ENCODE peak calls at places on chromosomes 13 and 19, in ten cellular contexts. H is ascending aorta, Z is AG10803, K is spleen, N is heart left ventricle, D is lower leg skin, W is HCT116, I is nephron progenitor cell, U is bronchial epithelial cell, G is PC-3. M is an unnamed sample.

GRCh38 chr13:27643334-27644158 is 21.9 kb downstream of the POLR1D start:
- DNase-seq in H (no peak), Z (peak; percentile 13), K (no peak), N (no peak), D (no peak), W (no peak), I (no peak), U (peak; percentile 80), G (no peak), M (no peak)

GRCh38 chr13:111489301-111489700 is 168.9 kb downstream of the TEX29 start:
- DNase-seq in H (no peak), Z (no peak), K (no peak), N (no peak), D (no peak), W (no peak), I (no peak), U (no peak), G (no peak), M (no peak)

GRCh38 chr19:4742717-4743646 is 19.3 kb upstream of the DPP9 start:
- DNase-seq in H (no peak), Z (no peak), K (no peak), N (no peak), D (no peak), W (no peak), I (peak; percentile 26), U (no peak), G (no peak), M (no peak)

GRCh38 chr19:34578751-34579150 is 97.2 kb downstream of the WTIP start:
- DNase-seq in H (no peak), Z (no peak), K (no peak), N (no peak), D (no peak), W (no peak), I (no peak), U (no peak), G (no peak), M (no peak)

GRCh38 chr13:52833261-52833660 is 15.2 kb downstream of the PCDH8 start:
- DNase-seq in H (no peak), Z (no peak), K (no peak), N (no peak), D (no peak), W (no peak), I (no peak), U (no peak), G (no peak), M (no peak)

GRCh38 chr19:13834308-13834790 is 39.1 kb downstream of the ZSWIM4 start:
- DNase-seq in H (peak; percentile 68), Z (peak; percentile 65), K (no peak), N (no peak), D (no peak), W (no peak), I (no peak), U (peak; percentile 84), G (peak; percentile 94), M (no peak)

GRCh38 chr19:15432018-15432494 is 13.3 kb upstream of the AKAP8L start:
- DNase-seq in H (no peak), Z (no peak), K (peak; percentile 84), N (peak; percentile 35), D (no peak), W (no peak), I (peak; percentile 37), U (no peak), G (no peak), M (no peak)

GRCh38 chr19:8251025-8251472 is 41.9 kb downstream of the CERS4 start:
- DNase-seq in H (peak; percentile 81), Z (peak; percentile 11), K (no peak), N (peak; percentile 94), D (peak; percentile 49), W (no peak), I (no peak), U (no peak), G (no peak), M (no peak)

GRCh38 chr19:48102870-48103751 is 7.5 kb downstream of the PLA2G4C start:
- DNase-seq in H (no peak), Z (peak; percentile 52), K (no peak), N (no peak), D (no peak), W (peak; percentile 75), I (peak; percentile 51), U (peak; percentile 54), G (peak; percentile 59), M (peak; percentile 71)

GRCh38 chr19:44718441-44719261 is 19.7 kb downstream of the CEACAM16 start:
- DNase-seq in H (peak; percentile 84), Z (peak; percentile 40), K (no peak), N (peak; percentile 91), D (no peak), W (no peak), I (peak; percentile 31), U (no peak), G (peak; percentile 61), M (peak; percentile 65)

GRCh38 chr19:19493841-19494546 is 21.4 kb downstream of the TSSK6 start:
- DNase-seq in H (no peak), Z (no peak), K (peak; percentile 58), N (no peak), D (no peak), W (no peak), I (no peak), U (no peak), G (no peak), M (no peak)
- TF ChIP-seq CTCF in H (no peak), Z (no peak), K (no peak), N (no peak), D (no peak), W (no peak), I (no peak), U (no peak), G (no peak), M (no peak)

GRCh38 chr19:19110410-19111137 is 27.7 kb downstream of the TMEM161A start:
- DNase-seq in H (no peak), Z (no peak), K (no peak), N (no peak), D (no peak), W (no peak), I (peak; percentile 74), U (no peak), G (no peak), M (peak; percentile 19)
- TF ChIP-seq CTCF in H (no peak), Z (peak; percentile 12), K (peak; percentile 32), N (peak; percentile 15), D (no peak), W (no peak), I (peak; percentile 39), U (peak; percentile 36), G (no peak), M (no peak)

GRCh38 chr19:55704494-55705245 is 29.6 kb downstream of the EPN1 start:
- DNase-seq in H (peak; percentile 50), Z (no peak), K (peak; percentile 52), N (no peak), D (no peak), W (no peak), I (no peak), U (no peak), G (no peak), M (no peak)
- TF ChIP-seq CTCF in H (no peak), Z (no peak), K (no peak), N (no peak), D (no peak), W (no peak), I (no peak), U (no peak), G (peak; percentile 19), M (no peak)

GRCh38 chr19:43505186-43505456 is 575 bp upstream of the PHLDB3 start:
- DNase-seq in H (no peak), Z (no peak), K (no peak), N (no peak), D (no peak), W (no peak), I (no peak), U (no peak), G (no peak), M (no peak)

GRCh38 chr19:43504426-43505185 is at the start of gene PHLDB3:
- DNase-seq in H (peak; percentile 69), Z (peak; percentile 12), K (peak; percentile 90), N (peak; percentile 55), D (no peak), W (no peak), I (peak; percentile 53), U (no peak), G (peak; percentile 17), M (no peak)

GRCh38 chr19:43502419-43502976 is 2.0 kb downstream of the PHLDB3 start:
- DNase-seq in H (no peak), Z (no peak), K (no peak), N (no peak), D (no peak), W (no peak), I (no peak), U (no peak), G (no peak), M (no peak)

GRCh38 chr19:43501661-43502418 is 2.7 kb downstream of the PHLDB3 start:
- DNase-seq in H (no peak), Z (no peak), K (no peak), N (no peak), D (no peak), W (no peak), I (peak; percentile 64), U (no peak), G (no peak), M (peak; percentile 17)

DNA sequence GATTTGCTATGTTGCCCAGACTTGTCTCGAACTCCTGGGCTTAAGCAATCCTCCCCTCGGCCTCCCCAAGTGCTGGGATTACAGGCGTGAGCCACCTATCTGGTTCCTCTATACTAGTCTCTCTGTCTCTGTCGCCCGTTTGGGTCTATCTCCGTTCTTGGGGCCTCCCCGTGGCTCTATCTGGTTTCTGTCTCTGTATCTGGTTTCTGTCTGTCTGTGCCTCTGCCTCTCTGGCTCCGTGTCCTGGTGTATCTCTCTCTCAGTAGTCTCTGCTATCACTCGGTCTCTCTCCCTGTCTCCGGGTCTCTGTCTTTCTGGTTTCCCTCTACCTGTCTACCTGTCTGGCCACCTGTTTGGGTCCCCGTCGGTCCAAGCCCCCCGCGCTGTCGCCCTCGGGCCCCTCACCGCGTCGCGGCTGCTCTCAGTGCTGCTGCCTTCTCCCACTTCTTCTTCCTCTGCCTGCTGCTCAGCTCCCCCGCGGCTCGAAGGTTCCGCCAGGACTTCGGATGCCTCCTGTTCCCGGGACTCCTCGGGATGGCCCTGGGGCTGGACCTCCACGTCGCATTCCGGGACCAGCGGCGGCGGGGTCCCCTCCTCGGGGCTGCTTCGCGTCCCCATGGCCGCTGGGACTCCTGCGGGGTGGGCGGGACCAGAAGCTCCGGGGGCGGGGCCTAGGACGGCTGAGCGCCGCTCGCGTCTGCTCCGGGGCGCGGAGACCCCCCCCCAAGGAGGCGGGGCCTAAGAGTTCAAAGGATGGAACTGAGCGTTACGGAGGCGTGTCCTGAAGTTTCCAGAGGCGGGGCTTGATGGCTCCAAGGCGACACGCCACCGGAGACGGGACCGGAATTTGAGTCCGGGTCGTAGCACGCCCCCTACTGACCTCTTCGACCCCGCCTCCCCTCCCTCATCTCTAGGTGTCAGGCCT is 783 bp downstream of the PHLDB3 start:
- DNase-seq in H (peak; percentile 98), Z (peak; percentile 84), K (peak; percentile 99), N (peak; percentile 99), D (peak; percentile 97), W (peak; percentile 83), I (peak; percentile 100), U (peak; percentile 77), G (peak; percentile 91), M (peak; percentile 94)
- TF ChIP-seq CTCF in H (no peak), Z (no peak), K (peak; percentile 19), N (no peak), D (no peak), W (peak; percentile 7), I (no peak), U (no peak), G (no peak), M (peak; percentile 21)